ENCODE peak calls at places on chromosome 3, in four cellular contexts. C, G, V and D are unnamed samples.

GRCh38 chr3:17033516-17034168 is 148.9 kb downstream of the PLCL2 start:
- DNase-seq in C (no peak), G (no peak), V (no peak), D (peak)

GRCh38 chr3:160163259-160163878 is 61.9 kb upstream of the C3orf80 start:
- DNase-seq in C (peak), G (peak), V (no peak), D (peak)

GRCh38 chr3:23992051-23992628 is 47.1 kb downstream of the NR1D2 start:
- DNase-seq in C (no peak), G (no peak), V (no peak), D (no peak)

GRCh38 chr3:101212740-101213139 is 107.6 kb downstream of the IMPG2 start:
- DNase-seq in C (no peak), G (no peak), V (no peak), D (peak)

GRCh38 chr3:8525893-8526292 is 24.3 kb downstream of the LMCD1 start:
- DNase-seq in C (no peak), G (no peak), V (no peak), D (no peak)

GRCh38 chr3:94420941-94421340 is 358.1 kb downstream of the NSUN3 start:
- DNase-seq in C (no peak), G (no peak), V (no peak), D (no peak)

GRCh38 chr3:39192490-39193092 is at the start of gene XIRP1:
- DNase-seq in C (no peak), G (no peak), V (no peak), D (no peak)

GRCh38 chr3:108447096-108447847 is 63.1 kb downstream of the MYH15 start:
- DNase-seq in C (no peak), G (no peak), V (no peak), D (no peak)

GRCh38 chr3:24004171-24004938 is 59.3 kb downstream of the NR1D2 start:
- DNase-seq in C (no peak), G (no peak), V (no peak), D (no peak)

GRCh38 chr3:108091498-108092259 is 848 bp upstream of the CD47 start:
- DNase-seq in C (peak), G (no peak), V (no peak), D (no peak)

GRCh38 chr3:189148090-189148507 is 23.7 kb upstream of the TPRG1 start:
- DNase-seq in C (peak), G (peak), V (peak), D (peak)

GRCh38 chr3:27556854-27557253 is 72.7 kb upstream of the SLC4A7 start:
- DNase-seq in C (no peak), G (no peak), V (no peak), D (no peak)

DNA sequence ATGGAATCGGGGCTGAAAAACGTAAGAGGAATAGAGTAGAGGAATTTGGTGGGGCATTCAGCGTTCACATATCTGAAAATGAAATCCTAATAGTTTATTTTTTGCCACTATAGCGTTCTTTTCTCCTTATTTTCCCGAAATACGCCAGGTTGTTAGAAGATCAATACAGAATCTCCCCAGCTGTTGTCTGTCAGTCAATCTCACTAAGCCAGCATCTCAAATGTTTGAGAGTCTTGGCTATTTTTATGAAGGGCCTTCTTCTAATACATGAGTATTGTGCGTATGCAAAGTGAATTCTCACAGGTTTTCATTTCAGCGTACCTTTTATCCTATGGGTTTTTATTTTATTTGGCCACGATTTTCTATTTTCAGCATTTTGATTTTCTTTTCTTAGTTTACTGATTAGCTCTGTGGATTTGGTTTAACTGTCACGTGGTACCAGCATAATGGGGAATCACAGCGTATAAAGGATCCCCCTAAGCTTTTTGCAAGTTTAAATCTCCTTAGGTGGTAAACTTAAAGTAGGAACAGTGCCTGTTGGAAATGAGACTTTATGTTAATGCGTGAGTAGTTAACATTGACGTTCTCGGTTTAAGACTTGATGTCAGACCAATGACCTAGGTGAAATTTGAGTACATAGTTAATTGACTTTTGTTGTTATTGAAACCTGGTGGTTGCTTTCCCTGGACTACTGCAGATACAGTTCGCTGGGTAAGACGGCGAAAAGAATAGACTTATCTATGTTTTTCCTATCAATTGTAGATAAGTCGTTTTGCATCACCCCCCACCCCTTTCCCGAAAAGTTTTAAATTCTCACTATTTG is 1.3 kb downstream of the FXR1 start:
- DNase-seq in C (no peak), G (no peak), V (no peak), D (no peak)
- TF ChIP-seq MYC in C (no peak), G (no peak), V (no peak), D (no peak)

DNA sequence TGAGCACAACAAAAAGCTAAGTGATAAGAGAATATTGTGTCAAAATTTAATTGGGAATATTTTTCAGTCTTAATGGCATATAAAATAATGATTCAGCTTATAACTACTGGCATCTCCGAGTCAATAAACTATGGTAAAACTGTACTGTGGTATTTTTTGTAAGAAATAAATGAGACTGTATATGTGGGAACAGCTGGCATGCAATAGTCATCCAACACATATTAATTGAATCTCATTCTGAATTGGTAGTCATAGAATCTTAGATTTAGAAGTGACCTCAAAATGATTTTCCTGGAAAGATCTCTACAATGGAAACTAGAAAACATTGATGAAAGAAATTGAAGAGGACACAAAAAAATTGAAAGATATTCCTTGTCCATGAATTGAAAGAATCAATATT is 133.4 kb upstream of the SLC7A14 start:
- DNase-seq in C (no peak), G (no peak), V (no peak), D (no peak)
- H3K4me3 ChIP-seq in C (no peak), G (no peak), V (no peak), D (no peak)

GRCh38 chr3:43526956-43527355 is 94.9 kb downstream of the ANO10 start:
- DNase-seq in C (no peak), G (no peak), V (no peak), D (no peak)

GRCh38 chr3:43525376-43525775 is 96.4 kb downstream of the ANO10 start:
- DNase-seq in C (no peak), G (no peak), V (no peak), D (no peak)

GRCh38 chr3:43525941-43526607 is 95.7 kb downstream of the ANO10 start:
- DNase-seq in C (no peak), G (no peak), V (no peak), D (no peak)

GRCh38 chr3:43523454-43524053 is 98.3 kb downstream of the ANO10 start:
- DNase-seq in C (no peak), G (peak), V (peak), D (no peak)

GRCh38 chr3:43522702-43523362 is 99.0 kb downstream of the ANO10 start:
- DNase-seq in C (no peak), G (peak), V (peak), D (no peak)
- TF ChIP-seq MYC in C (no peak), G (no peak), V (peak), D (no peak)

GRCh38 chr3:58237940-58238681 is 519 bp downstream of the ABHD6 start:
- DNase-seq in C (peak), G (peak), V (peak), D (peak)
- H3K4me3 ChIP-seq in C (peak), G (peak), V (peak), D (peak)

GRCh38 chr3:131390331-131390730 is 8.8 kb downstream of the NUDT16 start:
- DNase-seq in C (no peak), G (no peak), V (no peak), D (no peak)

GRCh38 chr3:131387796-131388195 is 6.2 kb downstream of the NUDT16 start:
- DNase-seq in C (no peak), G (no peak), V (no peak), D (no peak)

GRCh38 chr3:131381445-131382291 is at the start of gene NUDT16:
- DNase-seq in C (peak), G (peak), V (peak), D (peak)

GRCh38 chr3:131388400-131388799 is 6.8 kb downstream of the NUDT16 start:
- DNase-seq in C (no peak), G (no peak), V (no peak), D (no peak)

DNA sequence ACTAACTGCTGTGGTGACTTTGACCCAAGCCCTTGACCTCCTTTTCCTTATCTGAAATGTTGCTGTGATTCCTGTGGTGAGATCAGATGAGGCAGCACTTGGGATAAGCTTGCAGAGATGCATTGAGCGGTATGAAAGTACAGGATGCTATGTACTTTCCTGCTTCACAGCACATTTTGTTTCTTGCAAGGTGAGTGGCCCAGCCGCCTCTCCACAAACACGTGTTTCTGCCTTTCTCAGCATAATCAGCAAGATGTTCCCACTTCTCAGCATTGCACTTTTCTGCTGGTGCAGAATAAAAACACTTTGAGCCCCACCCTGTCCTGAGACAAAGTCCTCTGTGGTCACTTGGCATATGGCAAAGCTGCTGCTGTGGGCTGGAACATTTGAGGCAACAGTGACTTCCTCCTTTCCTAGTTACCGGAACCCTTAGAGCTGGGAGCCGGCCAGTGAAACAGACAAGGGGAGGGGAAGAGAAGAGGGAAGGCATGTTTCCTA is 4.9 kb downstream of the NUDT16 start:
- DNase-seq in C (no peak), G (no peak), V (no peak), D (peak)
- TF ChIP-seq MYC in C (no peak), G (no peak), V (no peak), D (no peak)

GRCh38 chr3:60048447-60048848 is 998.6 kb upstream of the CFAP20DC start:
- DNase-seq in C (no peak), G (no peak), V (no peak), D (no peak)
- H3K4me3 ChIP-seq in C (no peak), G (no peak), V (no peak), D (no peak)

DNA sequence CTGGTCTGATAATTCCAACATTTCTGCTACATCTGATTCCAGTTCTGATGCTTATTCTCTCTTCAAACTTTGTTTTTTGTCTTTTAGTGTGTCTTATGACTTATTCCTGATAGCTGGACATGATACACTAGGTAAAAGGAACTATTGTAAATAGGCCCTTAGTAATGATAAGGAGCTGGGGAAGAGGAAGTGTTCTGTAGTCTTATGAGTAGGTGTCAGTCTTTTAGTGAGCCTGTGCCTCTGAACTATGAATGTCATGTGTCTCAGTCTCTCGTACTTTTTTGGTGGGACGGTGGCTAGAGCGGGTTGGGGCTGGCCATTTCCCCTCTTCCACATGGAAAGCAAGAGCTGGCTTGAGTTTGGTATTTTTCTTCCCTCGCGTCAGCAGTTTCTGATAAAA is 41.2 kb downstream of the PCCB start:
- DNase-seq in C (no peak), G (no peak), V (no peak), D (no peak)
- TF ChIP-seq MYC in C (no peak), G (no peak), V (no peak), D (no peak)

GRCh38 chr3:195282982-195283381 is 12.0 kb upstream of the XXYLT1 start:
- DNase-seq in C (no peak), G (no peak), V (no peak), D (no peak)
- H3K4me3 ChIP-seq in C (no peak), G (no peak), V (no peak), D (no peak)

DNA sequence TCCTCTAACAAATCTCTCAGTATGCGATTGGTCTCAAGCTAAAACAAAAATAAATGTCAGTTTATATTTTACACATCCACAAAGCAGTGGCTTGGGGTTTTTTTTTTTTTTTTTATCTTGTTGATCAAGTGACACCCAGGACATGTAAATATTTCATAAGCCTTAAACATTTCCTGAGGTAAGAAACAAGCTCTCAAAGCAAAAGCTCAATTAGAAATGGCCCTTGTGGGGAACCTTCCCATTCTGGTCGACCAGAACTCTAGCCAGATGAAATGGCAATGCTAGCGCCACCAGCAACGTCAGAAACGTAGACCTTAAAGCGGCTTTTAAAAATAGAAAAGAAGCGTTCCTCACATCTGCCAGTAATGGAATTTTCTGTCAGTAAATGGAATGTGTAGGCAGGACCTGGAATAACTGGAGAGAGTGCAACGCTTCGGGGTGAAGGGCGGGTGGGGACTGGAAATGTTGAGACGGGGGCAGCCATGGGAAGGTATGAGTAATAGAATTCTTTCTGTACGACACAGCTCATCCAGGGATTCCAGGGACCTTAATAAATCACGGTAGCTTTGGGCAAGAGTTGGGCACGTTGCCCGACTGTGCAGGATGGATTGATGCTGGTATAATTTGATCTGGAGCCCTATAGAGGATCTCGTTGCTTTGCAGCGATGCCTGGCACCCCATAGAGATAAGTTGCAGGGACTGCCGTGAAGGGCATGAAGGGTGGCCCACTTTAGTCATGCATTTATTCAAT is 44.4 kb downstream of the BTD start:
- DNase-seq in C (peak), G (no peak), V (no peak), D (no peak)
- TF ChIP-seq MYC in C (no peak), G (no peak), V (no peak), D (no peak)

GRCh38 chr3:61559108-61559731 is 2.2 kb upstream of the PTPRG start:
- DNase-seq in C (no peak), G (no peak), V (no peak), D (no peak)

GRCh38 chr3:61562042-61562809 is 855 bp downstream of the PTPRG start:
- DNase-seq in C (peak), G (no peak), V (no peak), D (no peak)

GRCh38 chr3:61562810-61563613 is 1.6 kb downstream of the PTPRG start:
- DNase-seq in C (peak), G (peak), V (no peak), D (no peak)

GRCh38 chr3:61560452-61561373 is 658 bp upstream of the PTPRG start:
- DNase-seq in C (peak), G (peak), V (no peak), D (peak)

GRCh38 chr3:61561374-61562041 is at the start of gene PTPRG:
- DNase-seq in C (peak), G (peak), V (no peak), D (peak)
- H3K4me3 ChIP-seq in C (peak), G (peak), V (no peak), D (peak)